ENCODE peak calls at places on chromosomes 4 and X, in nine cellular contexts. One of them, this sample, is unnamed. For H3K4me1, the result is how much of the 10 kb centered on the place peaks cover.

GRCh38 chr4:32189788-32190187 is 1469.6 kb downstream of the PCDH7 start:
- DNase-seq in heart left ventricle: no peak
- DNase-seq in adrenal gland: no peak
- DNase-seq in cardiac muscle cell: no peak
- DNase-seq in neural progenitor cell: no peak
- DNase-seq in PC-9: no peak
- DNase-seq in tibial artery: no peak
- DNase-seq in uterus: no peak
- DNase-seq in neuronal stem cell: no peak
- DNase-seq in this sample: no peak

GRCh38 chrX:67544281-67544680 is 460 bp downstream of the AR start:
- DNase-seq in neural progenitor cell: peak
- DNase-seq in PC-9: no peak
- DNase-seq in heart left ventricle: no peak
- DNase-seq in cardiac muscle cell: peak
- DNase-seq in uterus: peak
- DNase-seq in adrenal gland: peak
- DNase-seq in tibial artery: peak
- DNase-seq in neuronal stem cell: peak
- DNase-seq in this sample: peak

GRCh38 chr4:130359537-130359936 is 1263.6 kb downstream of the C4orf33 start:
- DNase-seq in neural progenitor cell: peak
- DNase-seq in PC-9: no peak
- DNase-seq in tibial artery: no peak
- DNase-seq in cardiac muscle cell: no peak
- DNase-seq in heart left ventricle: no peak
- DNase-seq in neuronal stem cell: no peak
- DNase-seq in uterus: no peak
- DNase-seq in adrenal gland: no peak
- DNase-seq in this sample: no peak

GRCh38 chrX:48971325-48972213 is at the start of gene KCND1:
- DNase-seq in PC-9: no peak
- DNase-seq in adrenal gland: peak
- DNase-seq in cardiac muscle cell: peak
- DNase-seq in neural progenitor cell: peak
- DNase-seq in neuronal stem cell: no peak
- DNase-seq in uterus: peak
- DNase-seq in heart left ventricle: peak
- DNase-seq in tibial artery: peak
- DNase-seq in this sample: peak

GRCh38 chr4:184293552-184293951 is 75.9 kb upstream of the ENPP6 start:
- DNase-seq in heart left ventricle: no peak
- DNase-seq in tibial artery: no peak
- DNase-seq in uterus: no peak
- DNase-seq in adrenal gland: no peak
- DNase-seq in cardiac muscle cell: no peak
- DNase-seq in neuronal stem cell: no peak
- DNase-seq in PC-9: no peak
- DNase-seq in neural progenitor cell: no peak
- DNase-seq in this sample: no peak

GRCh38 chrX:120310861-120311631 is at the start of gene TMEM255A:
- DNase-seq in adrenal gland: peak
- DNase-seq in neuronal stem cell: peak
- DNase-seq in cardiac muscle cell: peak
- DNase-seq in tibial artery: no peak
- DNase-seq in heart left ventricle: no peak
- DNase-seq in PC-9: peak
- DNase-seq in neural progenitor cell: peak
- DNase-seq in uterus: peak
- DNase-seq in this sample: no peak

GRCh38 chr4:173242466-173243250 is 74.0 kb downstream of the GALNT7 start:
- DNase-seq in uterus: no peak
- DNase-seq in PC-9: no peak
- DNase-seq in tibial artery: no peak
- DNase-seq in cardiac muscle cell: no peak
- DNase-seq in heart left ventricle: no peak
- DNase-seq in neural progenitor cell: peak
- DNase-seq in neuronal stem cell: no peak
- DNase-seq in adrenal gland: no peak
- DNase-seq in this sample: no peak

GRCh38 chr4:113637823-113638691 is 123.5 kb downstream of the CAMK2D start:
- DNase-seq in PC-9: no peak
- DNase-seq in cardiac muscle cell: no peak
- DNase-seq in heart left ventricle: no peak
- DNase-seq in tibial artery: no peak
- DNase-seq in neural progenitor cell: peak
- DNase-seq in neuronal stem cell: no peak
- DNase-seq in adrenal gland: no peak
- DNase-seq in uterus: no peak
- DNase-seq in this sample: no peak

GRCh38 chrX:115547448-115547847 is 13.5 kb upstream of the PLS3 start:
- DNase-seq in neuronal stem cell: no peak
- DNase-seq in tibial artery: no peak
- DNase-seq in uterus: no peak
- DNase-seq in neural progenitor cell: peak
- DNase-seq in cardiac muscle cell: no peak
- DNase-seq in heart left ventricle: no peak
- DNase-seq in adrenal gland: no peak
- DNase-seq in PC-9: no peak
- DNase-seq in this sample: no peak

GRCh38 chr4:67531349-67531748 is 14.0 kb downstream of the CENPC start:
- DNase-seq in uterus: no peak
- DNase-seq in neural progenitor cell: no peak
- DNase-seq in tibial artery: no peak
- DNase-seq in PC-9: no peak
- DNase-seq in heart left ventricle: no peak
- DNase-seq in neuronal stem cell: no peak
- DNase-seq in cardiac muscle cell: no peak
- DNase-seq in adrenal gland: no peak
- DNase-seq in this sample: no peak

GRCh38 chrX:13398073-13398823 is 78.4 kb upstream of the ATXN3L start:
- DNase-seq in neuronal stem cell: peak
- DNase-seq in PC-9: peak
- DNase-seq in adrenal gland: peak
- DNase-seq in neural progenitor cell: no peak
- DNase-seq in cardiac muscle cell: no peak
- DNase-seq in uterus: peak
- DNase-seq in tibial artery: peak
- DNase-seq in heart left ventricle: peak
- DNase-seq in this sample: no peak

GRCh38 chr4:140098481-140099132 is 55.4 kb downstream of the MAML3 start:
- DNase-seq in uterus: no peak
- DNase-seq in tibial artery: no peak
- DNase-seq in PC-9: peak
- DNase-seq in heart left ventricle: peak
- DNase-seq in cardiac muscle cell: no peak
- DNase-seq in neuronal stem cell: no peak
- DNase-seq in adrenal gland: no peak
- DNase-seq in neural progenitor cell: no peak
- DNase-seq in this sample: no peak

DNA sequence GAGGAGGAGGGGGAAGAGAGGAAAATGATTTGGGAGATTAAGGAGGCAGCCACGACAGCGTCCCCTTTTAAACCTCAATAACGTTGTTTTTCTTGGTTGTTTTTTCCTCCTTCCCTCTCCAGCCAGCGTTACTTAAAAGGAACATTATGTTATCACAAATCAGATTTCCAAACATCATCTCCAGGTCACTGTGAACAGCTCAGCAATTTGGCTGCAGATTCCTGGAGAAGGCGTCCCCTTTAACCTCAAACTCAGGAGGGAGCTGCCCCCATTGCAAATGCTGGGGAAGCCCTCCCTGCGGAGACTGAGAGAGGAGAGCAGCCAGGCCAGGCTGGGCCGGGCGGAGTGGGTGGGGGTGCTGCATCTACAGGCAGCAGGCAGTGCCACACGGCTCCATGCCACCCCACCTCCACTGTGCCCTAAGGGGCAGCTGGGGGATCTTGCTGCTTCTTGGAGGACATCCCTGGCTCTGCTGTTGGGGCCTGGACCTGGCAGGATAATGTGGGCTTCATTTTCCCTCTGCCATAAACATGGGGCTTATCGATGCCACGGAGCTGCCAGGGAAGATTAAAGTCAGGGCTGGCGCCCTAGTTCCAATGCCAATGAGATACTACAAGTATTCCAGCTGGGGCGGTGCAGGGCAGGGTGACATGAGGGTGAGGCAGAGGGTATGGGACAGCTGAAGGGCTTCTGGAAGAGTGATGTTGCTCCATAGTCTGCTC is 148.9 kb downstream of the PJA1 start:
- DNase-seq in tibial artery: no peak
- DNase-seq in neuronal stem cell: no peak
- DNase-seq in cardiac muscle cell: no peak
- DNase-seq in PC-9: no peak
- DNase-seq in neural progenitor cell: no peak
- DNase-seq in adrenal gland: no peak
- DNase-seq in heart left ventricle: no peak
- DNase-seq in uterus: no peak
- DNase-seq in this sample: no peak
- H3K4me1 ChIP-seq in tibial artery: under half
- H3K4me1 ChIP-seq in neuronal stem cell: under half
- H3K4me1 ChIP-seq in cardiac muscle cell: under half
- H3K4me1 ChIP-seq in PC-9: under half
- H3K4me1 ChIP-seq in neural progenitor cell: under half
- H3K4me1 ChIP-seq in adrenal gland: under half
- H3K4me1 ChIP-seq in heart left ventricle: under half
- H3K4me1 ChIP-seq in uterus: under half
- H3K4me1 ChIP-seq in this sample: under half

DNA sequence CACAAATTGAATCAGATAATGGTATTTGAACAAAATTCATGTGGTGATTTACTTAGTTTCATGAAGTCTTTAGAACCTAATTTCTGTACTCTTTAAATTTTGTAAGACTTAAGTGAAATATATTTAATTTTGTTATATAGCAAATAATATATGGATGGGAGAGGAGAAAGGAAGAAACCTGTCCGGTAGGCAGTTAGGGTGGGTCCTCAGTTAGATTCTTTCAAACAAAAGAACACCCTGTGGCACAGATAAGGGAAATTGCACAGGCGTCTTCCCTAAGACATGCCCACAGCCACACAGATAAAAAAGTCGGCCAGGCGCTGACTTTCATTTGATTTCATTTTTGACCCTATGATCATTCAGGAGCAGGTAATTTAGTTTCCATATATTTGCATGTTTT is 25.1 kb upstream of the CTSO start:
- DNase-seq in uterus: no peak
- DNase-seq in cardiac muscle cell: no peak
- DNase-seq in heart left ventricle: no peak
- DNase-seq in adrenal gland: no peak
- DNase-seq in tibial artery: no peak
- DNase-seq in PC-9: no peak
- DNase-seq in neuronal stem cell: no peak
- DNase-seq in neural progenitor cell: no peak
- DNase-seq in this sample: no peak
- H3K4me1 ChIP-seq in uterus: under half
- H3K4me1 ChIP-seq in cardiac muscle cell: under half
- H3K4me1 ChIP-seq in heart left ventricle: under half
- H3K4me1 ChIP-seq in adrenal gland: under half
- H3K4me1 ChIP-seq in tibial artery: under half
- H3K4me1 ChIP-seq in PC-9: under half
- H3K4me1 ChIP-seq in neuronal stem cell: under half
- H3K4me1 ChIP-seq in neural progenitor cell: under half
- H3K4me1 ChIP-seq in this sample: under half

GRCh38 chr4:42488114-42488513 is 90.8 kb downstream of the SHISA3 start:
- DNase-seq in tibial artery: no peak
- DNase-seq in neuronal stem cell: no peak
- DNase-seq in heart left ventricle: no peak
- DNase-seq in uterus: no peak
- DNase-seq in neural progenitor cell: no peak
- DNase-seq in cardiac muscle cell: no peak
- DNase-seq in adrenal gland: no peak
- DNase-seq in PC-9: no peak
- DNase-seq in this sample: no peak

GRCh38 chr4:42489095-42489494 is 91.8 kb downstream of the SHISA3 start:
- DNase-seq in adrenal gland: no peak
- DNase-seq in uterus: no peak
- DNase-seq in cardiac muscle cell: no peak
- DNase-seq in neuronal stem cell: no peak
- DNase-seq in tibial artery: no peak
- DNase-seq in neural progenitor cell: no peak
- DNase-seq in heart left ventricle: no peak
- DNase-seq in PC-9: no peak
- DNase-seq in this sample: no peak

GRCh38 chr4:42484630-42485029 is 87.3 kb downstream of the SHISA3 start:
- DNase-seq in uterus: no peak
- DNase-seq in neuronal stem cell: no peak
- DNase-seq in adrenal gland: no peak
- DNase-seq in neural progenitor cell: no peak
- DNase-seq in tibial artery: no peak
- DNase-seq in heart left ventricle: no peak
- DNase-seq in cardiac muscle cell: no peak
- DNase-seq in PC-9: no peak
- DNase-seq in this sample: no peak

GRCh38 chr4:42488554-42488953 is 91.3 kb downstream of the SHISA3 start:
- DNase-seq in adrenal gland: no peak
- DNase-seq in heart left ventricle: no peak
- DNase-seq in tibial artery: no peak
- DNase-seq in uterus: no peak
- DNase-seq in neural progenitor cell: peak
- DNase-seq in neuronal stem cell: no peak
- DNase-seq in PC-9: no peak
- DNase-seq in cardiac muscle cell: no peak
- DNase-seq in this sample: no peak

GRCh38 chr4:42487230-42487629 is 89.9 kb downstream of the SHISA3 start:
- DNase-seq in heart left ventricle: no peak
- DNase-seq in PC-9: no peak
- DNase-seq in tibial artery: no peak
- DNase-seq in adrenal gland: no peak
- DNase-seq in neural progenitor cell: peak
- DNase-seq in cardiac muscle cell: no peak
- DNase-seq in uterus: no peak
- DNase-seq in neuronal stem cell: no peak
- DNase-seq in this sample: no peak
- H3K4me1 ChIP-seq in heart left ventricle: under half
- H3K4me1 ChIP-seq in PC-9: under half
- H3K4me1 ChIP-seq in tibial artery: under half
- H3K4me1 ChIP-seq in adrenal gland: under half
- H3K4me1 ChIP-seq in neural progenitor cell: half or more
- H3K4me1 ChIP-seq in cardiac muscle cell: under half
- H3K4me1 ChIP-seq in uterus: under half
- H3K4me1 ChIP-seq in neuronal stem cell: under half
- H3K4me1 ChIP-seq in this sample: under half

GRCh38 chrX:37781808-37782207 is 1.9 kb downstream of the CYBB start:
- DNase-seq in neuronal stem cell: no peak
- DNase-seq in cardiac muscle cell: no peak
- DNase-seq in heart left ventricle: no peak
- DNase-seq in adrenal gland: no peak
- DNase-seq in tibial artery: no peak
- DNase-seq in neural progenitor cell: no peak
- DNase-seq in PC-9: no peak
- DNase-seq in uterus: no peak
- DNase-seq in this sample: no peak
- H3K4me1 ChIP-seq in neuronal stem cell: under half
- H3K4me1 ChIP-seq in cardiac muscle cell: under half
- H3K4me1 ChIP-seq in heart left ventricle: under half
- H3K4me1 ChIP-seq in adrenal gland: under half
- H3K4me1 ChIP-seq in tibial artery: under half
- H3K4me1 ChIP-seq in neural progenitor cell: under half
- H3K4me1 ChIP-seq in PC-9: under half
- H3K4me1 ChIP-seq in uterus: under half
- H3K4me1 ChIP-seq in this sample: under half

This sample was measured in left ventricle myocardium inferior.